ENCODE peak calls at places on chromosomes 2 and 18, in four cellular contexts. A, T, K and W are unnamed samples.
A peak's percentile ranks its signal among the peaks of the same experiment; 100 is the strongest.

GRCh38 chr2:127275356-127275755 is 18.6 kb downstream of the ERCC3 start:
- DNase-seq in T (no peak), A (no peak), K (no peak), W (no peak)

GRCh38 chr18:47968006-47968676 is 37.7 kb upstream of the SMAD2 start:
- DNase-seq in K (no peak), T (no peak), A (no peak), W (no peak)

GRCh38 chr2:189412330-189412953 is 28.8 kb upstream of the WDR75 start:
- DNase-seq in T (peak; percentile 56), K (peak; percentile 23), A (no peak), W (peak; percentile 36)

GRCh38 chr2:230269715-230270114 is 44.2 kb downstream of the SP140 start:
- DNase-seq in A (no peak), K (no peak), T (no peak), W (no peak)

GRCh38 chr18:72965616-72966015 is 97.8 kb upstream of the NETO1 start:
- DNase-seq in K (no peak), T (no peak), A (no peak), W (no peak)

GRCh38 chr2:54767921-54768320 is 44.5 kb downstream of the EML6 start:
- DNase-seq in T (no peak), K (peak; percentile 39), A (no peak), W (peak; percentile 24)

GRCh38 chr2:200086911-200087310 is 131.5 kb downstream of the MAIP1 start:
- DNase-seq in T (no peak), A (no peak), K (no peak), W (no peak)

GRCh38 chr18:48743046-48743445 is 204.2 kb downstream of the CTIF start:
- DNase-seq in A (peak; percentile 76), T (no peak), K (no peak), W (no peak)

GRCh38 chr2:107728586-107728985 is 98.1 kb upstream of the RGPD4 start:
- DNase-seq in K (no peak), A (no peak), T (no peak), W (no peak)

GRCh38 chr2:158931577-158931976 is 36.9 kb upstream of the TANC1 start:
- DNase-seq in K (peak; percentile 40), A (no peak), T (no peak), W (no peak)

GRCh38 chr2:167192833-167193232 is 304.6 kb downstream of the XIRP2 start:
- DNase-seq in K (no peak), T (no peak), A (no peak), W (no peak)

GRCh38 chr2:235851841-235852527 is 316.2 kb downstream of the GBX2 start:
- DNase-seq in K (no peak), T (no peak), A (no peak), W (no peak)

GRCh38 chr2:163171786-163172549 is 333.4 kb upstream of the KCNH7 start:
- DNase-seq in T (no peak), K (no peak), A (no peak), W (no peak)

GRCh38 chr2:18742382-18742781 is 153.0 kb upstream of the NT5C1B start:
- DNase-seq in K (no peak), T (no peak), A (no peak), W (no peak)

GRCh38 chr18:79611040-79611681 is 68.4 kb upstream of the CTDP1 start:
- DNase-seq in A (peak; percentile 52), T (peak; percentile 42), K (peak; percentile 76), W (no peak)

GRCh38 chr2:151730242-151730975 is 3.9 kb downstream of the NEB start:
- DNase-seq in K (peak; percentile 16), T (no peak), A (no peak), W (peak; percentile 24)

GRCh38 chr2:144695661-144696060 is 175.7 kb upstream of the ZEB2 start:
- DNase-seq in K (no peak), A (no peak), T (no peak), W (no peak)

GRCh38 chr2:230847883-230848388 is 16.8 kb upstream of the ITM2C start:
- DNase-seq in K (peak; percentile 75), T (peak; percentile 99), A (peak; percentile 85), W (peak; percentile 91)

GRCh38 chr2:221070106-221070505 is 502.0 kb downstream of the EPHA4 start:
- DNase-seq in A (no peak), K (no peak), T (no peak), W (no peak)

GRCh38 chr2:20664071-20664390 is 2.9 kb upstream of the GDF7 start:
- DNase-seq in T (no peak), A (no peak), K (no peak), W (no peak)

GRCh38 chr2:207725815-207726578 is 14.6 kb downstream of the CCNYL1 start:
- DNase-seq in K (no peak), A (no peak), T (no peak), W (no peak)

GRCh38 chr18:79625195-79625923 is 54.2 kb upstream of the CTDP1 start:
- DNase-seq in T (no peak), A (no peak), K (no peak), W (peak; percentile 75)

GRCh38 chr2:169507698-169508097 is 1.8 kb upstream of the KLHL41 start:
- DNase-seq in T (no peak), A (no peak), K (peak; percentile 72), W (peak; percentile 30)

GRCh38 chr2:233426619-233427342 is 72.5 kb downstream of the DGKD start:
- DNase-seq in K (no peak), A (no peak), T (peak; percentile 26), W (no peak)

GRCh38 chr2:73043978-73044832 is 27.3 kb downstream of the SFXN5 start:
- DNase-seq in A (no peak), T (no peak), K (no peak), W (no peak)

GRCh38 chr2:16647992-16648617 is 17.5 kb downstream of the CYRIA start:
- DNase-seq in T (no peak), A (no peak), K (no peak), W (no peak)

GRCh38 chr2:173858297-173858731 is 106.9 kb downstream of the SP3 start:
- DNase-seq in K (no peak), A (no peak), T (no peak), W (peak; percentile 29)

GRCh38 chr2:207051345-207051959 is 112.1 kb downstream of the CPO start:
- DNase-seq in T (no peak), K (no peak), A (no peak), W (no peak)

GRCh38 chr2:2825516-2826208 is 494.6 kb upstream of the MYT1L start:
- DNase-seq in A (no peak), T (peak; percentile 32), K (no peak), W (no peak)

GRCh38 chr2:127170452-127171197 is 49.5 kb downstream of the CYP27C1 start:
- DNase-seq in A (no peak), T (no peak), K (no peak), W (no peak)

DNA sequence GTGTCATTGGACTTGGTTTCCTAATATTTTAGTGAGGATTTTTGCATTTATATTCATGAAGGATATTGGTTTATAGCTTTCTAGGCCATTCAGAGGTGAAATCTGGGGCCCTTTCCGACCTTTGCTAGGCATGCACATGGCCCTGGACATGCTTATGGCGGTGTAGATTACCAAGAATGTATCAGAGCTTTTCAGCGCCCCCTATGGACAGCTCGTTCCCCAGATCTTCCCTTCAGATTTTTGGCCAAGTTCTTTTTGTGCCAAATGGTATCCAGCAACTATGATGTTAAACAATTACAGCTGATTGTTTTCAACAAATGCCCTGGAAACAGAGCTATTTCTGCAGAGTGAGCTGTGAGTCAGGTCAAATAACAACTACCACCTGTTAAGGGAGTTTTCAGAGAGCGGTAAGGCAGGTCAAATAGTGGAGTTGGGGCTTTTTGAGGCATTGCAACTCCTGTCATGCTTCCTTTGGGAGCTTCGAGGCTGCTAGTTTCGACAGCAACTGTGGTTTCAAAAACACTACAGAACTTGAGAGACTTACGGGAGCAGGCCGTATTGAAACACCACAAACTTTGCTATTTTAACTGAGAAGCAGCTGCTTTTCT is 188.3 kb downstream of the ZNF516 start:
- DNase-seq in A (no peak), K (no peak), T (peak; percentile 71), W (no peak)
- TF ChIP-seq CTCF in A (no peak), K (no peak), T (peak; percentile 9), W (no peak)

DNA sequence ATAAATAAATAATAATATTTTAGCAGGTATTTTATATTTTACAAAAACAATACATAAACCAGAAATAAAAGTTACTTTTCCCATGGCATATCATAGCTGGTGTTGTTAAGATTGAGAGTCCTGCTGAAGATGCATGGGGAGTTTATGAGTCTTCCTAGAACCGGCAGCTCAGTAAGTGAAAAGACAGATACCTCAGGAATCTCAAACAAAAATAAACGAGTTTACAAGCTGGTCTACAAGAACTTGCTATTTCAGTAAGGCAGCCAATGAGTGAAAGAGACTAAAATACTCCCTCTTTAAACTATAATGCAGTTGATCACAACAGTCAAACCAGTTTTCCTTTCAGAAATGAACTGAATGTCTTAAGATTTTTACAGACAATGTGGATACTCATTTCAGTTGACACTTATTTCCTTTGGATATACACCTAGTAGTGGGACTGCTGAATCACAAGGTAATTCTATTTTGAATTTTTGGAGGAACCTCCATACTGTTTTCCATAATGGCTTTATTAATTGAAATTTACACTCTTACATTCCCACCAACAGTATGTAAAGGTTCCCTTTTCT is 8.9 kb downstream of the GAREM1 start:
- DNase-seq in A (no peak), T (no peak), K (no peak), W (no peak)
- TF ChIP-seq CTCF in A (no peak), T (no peak), K (no peak), W (no peak)

DNA sequence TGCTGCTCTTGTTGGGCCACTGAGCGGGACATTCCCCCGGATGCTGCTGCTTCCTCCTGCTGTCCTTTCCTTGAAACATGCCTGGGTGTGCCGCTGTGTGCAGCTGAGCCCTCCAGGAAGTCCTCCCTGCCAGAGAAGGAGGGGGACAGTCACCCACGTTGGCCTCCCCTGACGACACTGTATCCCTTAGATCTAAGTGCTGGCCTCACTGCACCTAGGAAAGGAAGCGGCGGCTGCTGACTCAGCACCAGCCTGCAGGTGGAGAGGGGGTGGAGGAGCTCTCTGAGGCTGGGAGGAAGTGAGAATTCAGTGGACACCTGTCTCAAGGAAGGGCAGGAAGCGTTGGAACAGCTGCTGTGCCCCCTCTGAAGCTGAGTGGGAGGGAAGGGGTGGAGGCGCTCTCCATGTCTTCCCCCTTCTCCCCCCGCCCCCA is 239.8 kb downstream of the HAUS1 start:
- DNase-seq in A (peak; percentile 33), K (peak; percentile 18), T (peak; percentile 61), W (peak; percentile 67)
- TF ChIP-seq CTCF in A (no peak), K (no peak), T (peak; percentile 18), W (no peak)

GRCh38 chr2:45765847-45766254 is 114.4 kb downstream of the PRKCE start:
- DNase-seq in A (no peak), T (no peak), K (no peak), W (no peak)
- TF ChIP-seq CTCF in A (no peak), T (no peak), K (no peak), W (no peak)

GRCh38 chr2:27442282-27442980 is at the start of gene KRTCAP3:
- DNase-seq in K (peak; percentile 92), T (peak; percentile 94), A (peak; percentile 21), W (peak; percentile 80)
- TF ChIP-seq CTCF in K (peak; percentile 54), T (peak; percentile 62), A (no peak), W (no peak)